ENCODE peak calls at places on chromosomes 4 and X, in four cellular contexts. M, L, I and X are unnamed samples.

GRCh38 chr4:187171731-187172339 is 448.2 kb upstream of the FAT1 start:
- DNase-seq in L (no peak), I (no peak), M (peak; percentile 5), X (no peak)

GRCh38 chr4:128606173-128606572 is 203.3 kb upstream of the JADE1 start:
- DNase-seq in I (no peak), L (no peak), M (peak; percentile 79), X (peak; percentile 51)

GRCh38 chr4:156538651-156539285 is 432.8 kb downstream of the PDGFC start:
- DNase-seq in L (no peak), M (no peak), I (no peak), X (no peak)

GRCh38 chr4:89724716-89725115 is 112.2 kb downstream of the SNCA start:
- DNase-seq in M (peak; percentile 91), I (no peak), L (no peak), X (no peak)

GRCh38 chrX:13223868-13224555 is 95.8 kb downstream of the ATXN3L start:
- DNase-seq in I (peak; percentile 39), M (peak; percentile 91), L (no peak), X (peak; percentile 85)

GRCh38 chr4:138310498-138310897 is 68.3 kb upstream of the SLC7A11 start:
- DNase-seq in M (peak; percentile 53), L (no peak), I (no peak), X (no peak)

GRCh38 chrX:14497184-14497666 is 32.1 kb upstream of the GLRA2 start:
- DNase-seq in L (no peak), M (peak; percentile 4), I (no peak), X (no peak)

GRCh38 chr4:38601244-38601915 is 62.6 kb upstream of the KLF3 start:
- DNase-seq in M (peak; percentile 63), I (peak; percentile 49), L (peak; percentile 19), X (peak; percentile 44)

GRCh38 chr4:60683953-60684352 is 516.2 kb upstream of the ADGRL3 start:
- DNase-seq in L (no peak), I (no peak), M (peak; percentile 94), X (no peak)

GRCh38 chrX:30309139-30309571 is at the start of gene NR0B1:
- DNase-seq in L (no peak), M (no peak), I (no peak), X (peak; percentile 46)

GRCh38 chr4:173958445-173958844 is 325.0 kb downstream of the FBXO8 start:
- DNase-seq in I (no peak), L (no peak), M (peak; percentile 57), X (no peak)

GRCh38 chr4:128379860-128380259 is 92.2 kb upstream of the PGRMC2 start:
- DNase-seq in M (peak; percentile 49), L (peak; percentile 58), I (peak; percentile 12), X (peak; percentile 53)

GRCh38 chr4:115852767-115853091 is 739.3 kb upstream of the NDST4 start:
- DNase-seq in L (no peak), M (no peak), I (no peak), X (no peak)

GRCh38 chr4:48078862-48079655 is 55.0 kb downstream of the TXK start:
- DNase-seq in M (no peak), L (peak; percentile 15), I (no peak), X (no peak)

GRCh38 chr4:7387925-7388324 is 46.8 kb downstream of the PSAPL1 start:
- DNase-seq in I (no peak), M (no peak), L (no peak), X (no peak)

GRCh38 chr4:42280327-42281095 is 116.8 kb upstream of the SHISA3 start:
- DNase-seq in L (peak; percentile 48), M (peak; percentile 21), I (no peak), X (peak; percentile 23)

DNA sequence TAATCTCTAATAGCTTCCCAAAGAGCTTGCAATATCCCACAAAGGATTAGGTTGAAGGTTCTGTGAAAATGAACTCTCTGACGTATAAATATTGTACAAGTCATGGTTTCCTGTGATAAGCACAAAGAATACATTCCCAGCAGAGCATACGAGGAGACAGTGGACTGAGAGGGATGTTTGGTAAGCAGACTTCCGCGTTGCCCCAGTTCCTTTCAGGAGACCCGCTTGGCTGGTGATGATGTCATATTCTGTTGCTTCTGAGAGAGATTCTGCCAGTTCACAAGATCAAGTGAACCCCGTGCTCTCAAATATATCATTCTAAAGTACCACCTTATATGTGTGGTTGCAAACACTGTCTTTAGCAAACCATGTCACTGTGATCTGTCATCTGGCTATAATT is 323.9 kb upstream of the CASK start:
- DNase-seq in M (peak; percentile 8), I (no peak), L (no peak), X (no peak)
- TF ChIP-seq MAZ in M (no peak), I (no peak), L (no peak), X (no peak)

GRCh38 chr4:108172231-108172779 is 3.6 kb upstream of the LEF1 start:
- DNase-seq in L (no peak), M (no peak), I (no peak), X (no peak)
- TF ChIP-seq MAZ in L (no peak), M (no peak), I (no peak), X (no peak)

GRCh38 chr4:122602277-122603142 is 18.4 kb downstream of the IL21 start:
- DNase-seq in M (peak; percentile 54), L (peak; percentile 77), I (peak; percentile 36), X (peak; percentile 9)
- TF ChIP-seq MAZ in M (no peak), L (no peak), I (no peak), X (no peak)

GRCh38 chr4:98686847-98687246 is 28.4 kb upstream of the TSPAN5 start:
- DNase-seq in M (no peak), L (peak; percentile 80), I (no peak), X (no peak)

GRCh38 chr4:98686046-98686385 is 27.6 kb upstream of the TSPAN5 start:
- DNase-seq in M (no peak), I (no peak), L (no peak), X (no peak)

GRCh38 chr4:98689507-98690174 is 31.2 kb upstream of the TSPAN5 start:
- DNase-seq in I (no peak), M (no peak), L (no peak), X (no peak)

GRCh38 chr4:98687876-98688275 is 29.5 kb upstream of the TSPAN5 start:
- DNase-seq in I (no peak), M (no peak), L (no peak), X (no peak)

GRCh38 chr4:98688416-98689290 is 30.2 kb upstream of the TSPAN5 start:
- DNase-seq in L (peak; percentile 48), I (peak; percentile 9), M (peak; percentile 70), X (peak; percentile 43)
- TF ChIP-seq MAZ in L (no peak), I (no peak), M (no peak), X (no peak)

GRCh38 chr4:22482250-22483127 is 33.4 kb downstream of the ADGRA3 start:
- DNase-seq in L (no peak), I (no peak), M (no peak), X (no peak)
- TF ChIP-seq MAZ in L (no peak), I (no peak), M (no peak), X (no peak)

GRCh38 chr4:67764183-67764582 is 10.0 kb upstream of the GNRHR start:
- DNase-seq in L (no peak), I (no peak), M (no peak), X (no peak)

GRCh38 chr4:67765401-67765800 is 11.2 kb upstream of the GNRHR start:
- DNase-seq in I (no peak), L (no peak), M (peak; percentile 29), X (no peak)

GRCh38 chr4:67765928-67766327 is 11.7 kb upstream of the GNRHR start:
- DNase-seq in M (peak; percentile 31), I (no peak), L (no peak), X (no peak)

DNA sequence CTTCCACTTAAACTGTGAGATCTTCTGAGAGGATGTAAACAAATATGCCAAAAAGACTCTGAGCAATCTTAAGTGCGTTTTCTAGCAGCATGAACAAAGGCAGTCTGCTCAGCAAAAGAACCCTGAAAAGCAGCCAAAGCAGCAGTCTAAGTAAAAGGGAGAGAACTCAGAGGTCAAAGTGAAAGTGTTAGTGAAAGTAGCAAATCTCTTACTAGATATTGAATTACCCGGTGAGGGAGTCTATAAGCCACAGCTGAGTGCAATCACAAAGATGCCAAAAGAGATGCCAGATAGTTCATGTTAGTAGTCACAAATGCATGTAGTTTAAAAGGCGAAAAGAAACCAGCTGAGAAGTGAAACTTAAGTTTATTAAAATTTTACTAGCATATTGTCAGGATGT is 7.9 kb upstream of the GNRHR start:
- DNase-seq in I (no peak), M (peak; percentile 59), L (no peak), X (no peak)
- TF ChIP-seq MAZ in I (no peak), M (no peak), L (no peak), X (no peak)

GRCh38 chrX:154605566-154605965 is 13.5 kb downstream of the CTAG1B start:
- DNase-seq in L (no peak), M (no peak), I (no peak), X (no peak)
- TF ChIP-seq MAZ in L (no peak), M (no peak), I (no peak), X (no peak)

DNA sequence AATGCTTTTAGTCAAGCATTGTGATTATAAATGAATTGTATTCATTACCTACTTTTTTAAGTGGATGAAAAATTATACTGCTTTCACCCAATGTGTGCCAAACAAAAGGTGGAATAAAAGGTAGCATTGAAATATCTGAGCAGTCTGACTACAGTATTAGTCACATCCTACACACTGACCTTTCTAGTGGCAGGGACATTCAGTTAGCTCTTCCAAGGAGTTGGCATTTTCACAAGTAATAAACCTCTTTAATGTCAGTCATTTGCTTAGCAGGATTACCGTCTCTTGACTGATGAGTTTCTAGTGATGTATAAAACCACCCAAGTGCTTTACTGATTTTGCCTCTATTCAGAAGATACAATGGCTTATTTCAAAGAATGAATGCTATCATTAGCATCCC is 687.9 kb downstream of the ARAP2 start:
- DNase-seq in M (no peak), L (no peak), I (no peak), X (no peak)
- TF ChIP-seq MAZ in M (no peak), L (no peak), I (no peak), X (no peak)